ENCODE peak calls at places on chromosomes 3 and 15, in seven cellular contexts. L is endodermal cell, K is keratinocyte, J is HCT116, C is WERI-Rb-1, T is tibial nerve, F is pancreas. N is an unnamed sample.

GRCh38 chr15:63517614-63518013 is 13.2 kb downstream of the USP3 start:
- DNase-seq in F (no peak), L (peak; percentile 72), K (no peak), C (no peak), J (no peak), T (no peak), N (no peak)

GRCh38 chr3:133570139-133570936 is 3.1 kb upstream of the CDV3 start:
- DNase-seq in F (no peak), T (no peak), K (no peak), C (no peak), J (peak; percentile 55), L (no peak), N (peak; percentile 65)

GRCh38 chr15:41241251-41241964 is 10.3 kb downstream of the CHP1 start:
- DNase-seq in C (no peak), K (no peak), F (no peak), L (no peak), T (no peak), J (no peak), N (no peak)

GRCh38 chr15:45091161-45091560 is 22.8 kb downstream of the DUOX2 start:
- DNase-seq in C (no peak), J (no peak), K (no peak), L (no peak), T (no peak), F (no peak), N (peak; percentile 12)

GRCh38 chr3:18809640-18810305 is 338.5 kb upstream of the KCNH8 start:
- DNase-seq in T (no peak), K (no peak), C (no peak), J (no peak), F (no peak), L (no peak), N (no peak)

GRCh38 chr15:59339252-59339672 is 33.4 kb downstream of the MYO1E start:
- DNase-seq in F (no peak), L (no peak), J (no peak), T (no peak), C (no peak), K (peak; percentile 56), N (peak; percentile 79)

GRCh38 chr3:158539414-158540014 is 31.5 kb upstream of the MLF1 start:
- DNase-seq in T (peak; percentile 53), J (peak; percentile 42), K (peak; percentile 9), C (peak; percentile 40), L (peak; percentile 58), F (no peak), N (peak; percentile 45)

GRCh38 chr3:37586280-37586679 is 275.4 kb upstream of the CTDSPL start:
- DNase-seq in K (no peak), J (no peak), F (no peak), L (no peak), T (no peak), C (no peak), N (no peak)

GRCh38 chr15:63291507-63291906 is 14.1 kb downstream of the APH1B start:
- DNase-seq in F (no peak), C (no peak), K (no peak), T (no peak), J (no peak), L (no peak), N (peak; percentile 91)

GRCh38 chr3:49668414-49668797 is 5.7 kb upstream of the APEH start:
- DNase-seq in F (no peak), L (peak; percentile 57), K (no peak), T (no peak), J (no peak), C (no peak), N (no peak)

GRCh38 chr3:184769771-184770170 is 42.2 kb upstream of the VPS8 start:
- DNase-seq in J (no peak), L (no peak), K (no peak), C (no peak), F (no peak), T (no peak), N (no peak)

GRCh38 chr15:72796515-72797337 is 13.2 kb upstream of the ADPGK start:
- DNase-seq in L (peak; percentile 84), F (peak; percentile 83), C (peak; percentile 47), K (no peak), T (no peak), J (peak; percentile 15), N (no peak)

DNA sequence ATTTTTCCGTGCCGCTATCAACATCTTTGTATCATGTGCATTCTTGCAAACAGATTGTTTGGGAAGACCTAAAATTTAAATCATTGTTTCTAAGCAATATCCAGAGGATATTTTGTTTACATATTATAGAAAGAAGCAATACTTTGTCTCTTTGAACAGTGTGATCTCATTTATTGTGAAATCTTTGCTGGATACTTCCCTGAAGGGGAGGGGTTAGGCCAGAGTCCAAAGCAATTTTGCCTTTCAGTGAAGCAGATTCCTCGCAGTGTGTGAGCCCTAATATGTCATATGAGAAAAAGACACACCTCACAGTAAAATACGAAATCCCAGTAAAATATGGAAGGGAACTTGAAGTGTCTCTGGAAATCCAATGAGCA is 158.7 kb upstream of the SLCO3A1 start:
- DNase-seq in T (peak; percentile 83), L (no peak), K (no peak), C (no peak), F (no peak), J (no peak), N (no peak)
- H3K4me3 ChIP-seq in T (peak overlapping the region; percentile 12), L (no peak overlapping the region), K (peak overlapping the region; percentile 53), C (no peak overlapping the region), F (no peak overlapping the region), J (no peak overlapping the region), N (no peak overlapping the region)

GRCh38 chr15:96027501-96027900 is 303.0 kb upstream of the NR2F2 start:
- DNase-seq in F (no peak), C (no peak), T (no peak), K (no peak), J (no peak), L (no peak), N (no peak)
- H3K27me3 ChIP-seq in F (no peaks in the 10 kb centered on the region), C (peaks cover 10% of the 10 kb centered on the region), T (no peaks in the 10 kb centered on the region), K (no peaks in the 10 kb centered on the region), J (no peaks in the 10 kb centered on the region), L (no peaks in the 10 kb centered on the region), N (no peaks in the 10 kb centered on the region)

GRCh38 chr15:75620043-75620775 is 5.3 kb downstream of the SNUPN start:
- DNase-seq in T (peak; percentile 50), L (no peak), J (no peak), C (no peak), K (no peak), F (no peak), N (peak; percentile 22)

GRCh38 chr15:75622505-75622904 is 3.0 kb downstream of the SNUPN start:
- DNase-seq in J (no peak), F (no peak), K (no peak), T (no peak), C (no peak), L (no peak), N (no peak)

GRCh38 chr15:75625542-75626347 is at the start of gene SNUPN:
- DNase-seq in L (peak; percentile 99), J (peak; percentile 90), T (peak; percentile 87), K (no peak), F (peak; percentile 96), C (peak; percentile 95), N (peak; percentile 85)

GRCh38 chr15:75616766-75617165 is 8.8 kb downstream of the SNUPN start:
- DNase-seq in K (no peak), L (no peak), J (no peak), C (no peak), F (no peak), T (no peak), N (no peak)

GRCh38 chr15:75620776-75621536 is 4.6 kb downstream of the SNUPN start:
- DNase-seq in F (no peak), J (no peak), T (peak; percentile 87), L (no peak), K (no peak), C (no peak), N (peak; percentile 90)
- H3K4me3 ChIP-seq in F (no peak overlapping the region), J (no peak overlapping the region), T (no peak overlapping the region), L (no peak overlapping the region), K (peak overlapping the region; percentile 14), C (no peak overlapping the region), N (peak overlapping the region; percentile 36)

GRCh38 chr15:77675806-77676415 is 43.2 kb upstream of the LINGO1 start:
- DNase-seq in C (no peak), J (no peak), K (no peak), T (no peak), F (no peak), L (no peak), N (no peak)
- H3K27me3 ChIP-seq in C (no peaks in the 10 kb centered on the region), J (peaks cover 22% of the 10 kb centered on the region), K (peaks cover 23% of the 10 kb centered on the region), T (no peaks in the 10 kb centered on the region), F (no peaks in the 10 kb centered on the region), L (no peaks in the 10 kb centered on the region), N (no peaks in the 10 kb centered on the region)

N was measured in brain microvascular endothelial cell.